ENCODE peak calls at places on chromosome 19, in five cellular contexts. B is psoas muscle, L is neural progenitor cell, U is colonic mucosa, S is GM10248. Q is an unnamed sample.

GRCh38 chr19:46903458-46903857 is 42.7 kb downstream of the ARHGAP35 start:
- DNase-seq in B (no peak), L (no peak), U (no peak), S (no peak), Q (no peak)

GRCh38 chr19:38303517-38304351 is at the start of gene C19orf33:
- DNase-seq in B (no peak), L (no peak), U (peak), S (no peak), Q (no peak)

GRCh38 chr19:32877323-32877912 is 7.9 kb upstream of the SLC7A9 start:
- DNase-seq in B (no peak), L (no peak), U (no peak), S (no peak), Q (peak)

GRCh38 chr19:42330521-42330835 is 5.0 kb downstream of the MEGF8 start:
- DNase-seq in B (no peak), L (no peak), U (no peak), S (no peak), Q (no peak)

GRCh38 chr19:51986309-51987291 is at the start of gene ZNF350:
- DNase-seq in B (peak), L (peak), U (peak), S (peak), Q (peak)

GRCh38 chr19:51242881-51243280 is 8.0 kb upstream of the SIGLECL1 start:
- DNase-seq in B (no peak), L (no peak), U (no peak), S (no peak), Q (no peak)

GRCh38 chr19:36120984-36121358 is 5.7 kb downstream of the TBCB start:
- DNase-seq in B (no peak), L (no peak), U (no peak), S (no peak), Q (no peak)

GRCh38 chr19:34969721-34970120 is 5.7 kb upstream of the ZNF792 start:
- DNase-seq in B (no peak), L (no peak), U (peak), S (no peak), Q (no peak)

GRCh38 chr19:4669723-4670480 is at the start of gene MYDGF:
- DNase-seq in B (peak), L (peak), U (peak), S (peak), Q (peak)

GRCh38 chr19:57830071-57830602 is at the start of gene ZNF587B:
- DNase-seq in B (peak), L (peak), U (peak), S (no peak), Q (no peak)

GRCh38 chr19:56837004-56837403 is 3.5 kb downstream of the PEG3 start:
- DNase-seq in B (no peak), L (no peak), U (no peak), S (no peak), Q (peak)

GRCh38 chr19:15456871-15457700 is 7.3 kb downstream of the RASAL3 start:
- DNase-seq in B (no peak), L (peak), U (peak), S (no peak), Q (no peak)

GRCh38 chr19:54160182-54160811 is 776 bp upstream of the LENG1 start:
- DNase-seq in B (no peak), L (peak), U (peak), S (no peak), Q (no peak)

GRCh38 chr19:56837492-56837891 is 3.0 kb downstream of the PEG3 start:
- DNase-seq in B (peak), L (no peak), U (peak), S (no peak), Q (no peak)

GRCh38 chr19:5308471-5309437 is 31.9 kb downstream of the PTPRS start:
- DNase-seq in B (peak), L (no peak), U (peak), S (no peak), Q (no peak)

GRCh38 chr19:4553775-4554174 is 5.7 kb downstream of the SEMA6B start:
- DNase-seq in B (no peak), L (no peak), U (no peak), S (no peak), Q (no peak)

GRCh38 chr19:17841810-17842662 is 5.7 kb downstream of the JAK3 start:
- DNase-seq in B (peak), L (peak), U (peak), S (peak), Q (peak)

GRCh38 chr19:56341948-56342347 is 27.3 kb upstream of the ZSCAN5A start:
- DNase-seq in B (no peak), L (peak), U (no peak), S (no peak), Q (no peak)

GRCh38 chr19:42088471-42089190 is 12.7 kb downstream of the ZNF574 start:
- DNase-seq in B (no peak), L (no peak), U (no peak), S (no peak), Q (no peak)

GRCh38 chr19:13968383-13968935 is 16.1 kb downstream of the DCAF15 start:
- DNase-seq in B (no peak), L (no peak), U (no peak), S (no peak), Q (no peak)

GRCh38 chr19:51807925-51808324 is 13.0 kb downstream of the FPR3 start:
- DNase-seq in B (no peak), L (no peak), U (no peak), S (no peak), Q (no peak)

GRCh38 chr19:55809381-55810058 is 22.3 kb downstream of the NLRP11 start:
- DNase-seq in B (peak), L (peak), U (peak), S (peak), Q (peak)

GRCh38 chr19:19578241-19578640 is 40.2 kb downstream of the CILP2 start:
- DNase-seq in B (no peak), L (no peak), U (no peak), S (no peak), Q (no peak)

DNA sequence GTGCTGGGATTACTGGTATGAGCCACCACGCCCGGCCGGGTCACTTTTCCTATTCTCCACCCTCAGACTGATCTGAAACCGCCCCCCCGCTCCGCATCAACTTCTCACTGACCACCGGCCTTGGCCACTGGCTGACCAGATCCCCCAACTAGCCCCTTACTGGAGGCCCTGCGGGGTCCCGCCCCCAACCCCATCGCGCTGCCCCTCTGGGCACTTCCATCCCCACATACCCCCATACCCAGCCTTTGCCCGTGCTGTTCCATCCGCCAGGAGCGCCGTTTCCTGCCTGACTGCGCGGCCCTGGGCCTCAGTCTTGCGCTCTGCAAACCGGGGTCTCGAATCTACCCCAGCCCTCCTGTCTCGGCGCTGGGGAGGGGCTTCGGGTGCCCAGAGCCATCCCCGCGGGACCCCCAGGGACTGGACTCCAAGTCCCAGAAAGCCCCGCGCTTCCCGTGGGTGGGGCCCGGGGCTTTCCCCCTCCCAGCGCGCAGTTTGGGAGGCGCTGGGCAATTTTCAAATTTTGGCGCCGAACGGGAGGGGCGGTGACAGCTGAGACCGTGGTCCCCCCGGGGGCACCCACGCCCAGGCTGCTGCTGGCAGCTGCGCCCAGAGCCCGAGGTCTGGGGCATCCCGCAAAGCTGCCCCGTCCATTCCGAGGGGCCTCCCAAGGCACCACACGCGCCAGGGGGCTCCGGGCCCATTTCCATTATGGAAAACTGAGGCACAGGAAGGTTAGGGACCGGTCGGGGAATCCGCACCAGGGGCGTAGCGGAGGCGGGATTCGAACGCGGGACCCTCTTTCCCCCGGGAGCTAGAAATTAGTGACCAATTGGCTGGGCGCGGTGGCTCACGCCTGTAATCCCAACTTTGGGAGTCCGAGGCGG is 5.2 kb upstream of the LMNB2 start:
- DNase-seq in B (peak), L (peak), U (peak), S (peak), Q (peak)
- TF ChIP-seq CTCF in B (no peak), L (peak), U (no peak), S (no peak), Q (no peak)

GRCh38 chr19:415292-415691 is 6.3 kb upstream of the C2CD4C start:
- DNase-seq in B (no peak), L (no peak), U (no peak), S (no peak), Q (no peak)

GRCh38 chr19:410243-410781 is 1.4 kb upstream of the C2CD4C start:
- DNase-seq in B (no peak), L (no peak), U (no peak), S (no peak), Q (peak)

GRCh38 chr19:413756-414420 is 4.9 kb upstream of the C2CD4C start:
- DNase-seq in B (no peak), L (no peak), U (no peak), S (no peak), Q (no peak)

GRCh38 chr19:411723-412355 is 2.9 kb upstream of the C2CD4C start:
- DNase-seq in B (no peak), L (no peak), U (no peak), S (no peak), Q (no peak)

DNA sequence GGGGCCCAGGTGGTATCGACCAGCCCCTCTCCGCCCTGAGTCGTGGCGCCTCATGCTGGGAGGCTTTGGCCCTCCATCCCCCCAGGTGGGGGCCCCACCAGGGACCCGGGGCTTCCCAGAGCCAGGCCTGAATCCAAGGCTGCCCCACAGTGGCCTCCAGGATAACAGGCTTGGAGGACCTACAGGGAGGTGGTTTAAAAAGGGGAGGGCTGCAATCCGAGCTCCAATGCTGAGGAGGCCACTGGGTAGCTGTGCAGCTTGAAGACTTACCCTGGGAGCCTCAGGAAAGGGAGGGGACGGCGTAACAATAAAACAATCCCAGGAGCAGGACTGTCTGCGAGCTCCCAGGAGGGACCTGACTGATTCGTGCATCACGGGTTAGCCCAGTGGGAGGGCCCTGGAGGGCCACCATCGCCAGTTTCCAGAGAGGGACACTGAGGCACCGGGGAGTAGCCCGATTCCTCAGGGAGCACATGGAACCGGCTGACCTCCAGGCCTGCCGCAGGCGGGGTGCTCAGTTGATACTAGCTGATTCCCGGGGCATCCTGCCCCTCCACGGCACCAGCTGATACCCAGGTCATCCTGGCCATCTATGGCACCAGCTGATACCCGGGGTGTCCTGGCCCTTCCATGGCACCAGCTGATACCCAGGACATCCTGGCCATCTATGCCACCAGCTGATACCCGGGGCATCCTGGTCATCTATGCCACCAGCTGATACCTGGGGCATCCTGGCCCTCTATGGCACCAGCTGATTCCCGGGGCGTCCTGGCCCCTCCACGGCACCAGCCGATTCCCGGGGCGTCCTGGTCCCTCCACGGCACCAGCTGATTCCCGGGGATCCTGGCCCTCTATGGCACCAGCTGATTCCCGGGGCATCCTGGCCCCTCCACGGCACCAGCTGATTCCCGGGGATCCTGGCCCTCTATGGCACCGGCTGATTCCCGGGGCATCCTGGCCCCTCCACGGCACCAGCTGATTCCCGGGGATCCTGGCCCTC is 3.7 kb upstream of the C2CD4C start:
- DNase-seq in B (no peak), L (peak), U (no peak), S (no peak), Q (no peak)
- TF ChIP-seq CTCF in B (no peak), L (peak), U (no peak), S (no peak), Q (no peak)

DNA sequence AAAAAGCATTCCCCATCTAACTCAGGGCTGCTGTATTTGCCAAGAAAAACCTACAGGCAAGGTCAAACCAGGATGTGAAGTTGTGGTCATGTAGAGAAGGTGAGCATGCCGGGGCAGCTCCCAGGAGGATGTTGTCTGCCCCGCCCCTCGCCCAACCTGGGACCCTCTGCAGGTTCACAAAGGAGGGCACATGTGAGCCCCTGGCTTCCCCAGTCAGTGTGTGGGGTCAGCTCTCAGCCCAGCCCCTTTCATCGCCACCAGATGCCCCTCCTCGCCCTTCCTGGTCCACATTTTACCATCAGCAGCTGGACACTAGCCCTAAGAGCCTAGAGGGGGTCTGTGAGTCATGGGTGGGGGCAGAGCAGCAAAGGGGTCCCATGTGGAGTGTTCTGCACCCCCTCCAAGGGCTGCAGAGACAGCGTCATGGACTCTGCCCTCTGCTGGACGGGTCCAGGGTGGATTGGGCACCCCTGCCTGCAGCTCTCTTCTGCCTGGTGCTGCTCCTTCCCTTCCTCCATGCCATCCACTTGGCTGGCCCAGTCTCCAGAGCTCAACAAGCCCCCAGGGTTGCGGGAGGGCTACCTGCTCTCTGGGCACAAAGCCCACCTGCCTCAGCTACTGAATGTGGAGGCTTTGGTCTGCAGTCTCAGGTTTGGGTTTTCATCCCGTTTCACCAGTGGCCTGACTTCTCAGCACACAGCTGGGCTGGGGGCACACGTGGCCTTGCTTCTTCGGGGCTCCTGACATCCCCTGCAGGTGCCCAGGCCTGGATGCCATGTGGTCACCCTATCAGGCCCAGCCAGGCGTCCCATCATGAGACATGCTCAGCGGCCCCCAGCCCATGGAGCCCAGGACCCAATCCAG is 3.7 kb downstream of the PLEKHF1 start:
- DNase-seq in B (no peak), L (no peak), U (no peak), S (no peak), Q (no peak)
- TF ChIP-seq CTCF in B (peak), L (peak), U (no peak), S (peak), Q (peak)

DNA sequence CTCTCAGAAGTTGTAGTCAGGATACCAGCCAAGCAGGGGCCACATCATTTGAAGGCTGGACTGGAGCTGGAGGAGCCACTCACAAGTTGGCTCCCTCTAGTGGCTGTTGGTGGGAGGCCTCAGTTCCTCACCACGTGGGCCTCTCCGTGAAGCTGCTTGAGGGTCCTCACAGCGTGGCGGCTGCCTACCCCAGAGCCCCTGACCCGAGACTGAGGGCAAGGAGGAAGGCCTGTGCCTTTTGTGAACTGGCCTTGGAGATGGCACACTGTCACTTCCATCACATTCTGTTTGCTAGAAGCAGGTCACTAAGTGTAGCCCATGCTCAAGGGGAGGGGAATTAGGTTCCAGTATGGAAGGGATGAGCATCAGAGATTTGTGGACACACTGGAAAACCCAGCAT is 14.6 kb downstream of the GNA11 start:
- DNase-seq in B (peak), L (peak), U (peak), S (peak), Q (peak)
- TF ChIP-seq CTCF in B (peak), L (peak), U (peak), S (peak), Q (peak)